ENCODE peak calls at places on chromosomes 12 and 14, in five cellular contexts. G is NCI-H2081 treated with DMSO at 0.1 percent for 48 hours, V is BJ, U is MCF 10A, Q is heart left ventricle. W is an unnamed sample.

GRCh38 chr14:83164591-83164990 is 1630.9 kb upstream of the SEL1L start:
- DNase-seq in G (no peak), V (no peak), U (no peak), Q (no peak), W (no peak)

GRCh38 chr14:68794130-68794855 is 1.4 kb upstream of the ZFP36L1 start:
- DNase-seq in G (no peak), V (peak), U (peak), Q (peak), W (no peak)

GRCh38 chr14:98926802-98927201 is 345.2 kb downstream of the BCL11B start:
- DNase-seq in G (no peak), V (no peak), U (peak), Q (no peak), W (no peak)

GRCh38 chr14:65057704-65058103 is 44.6 kb downstream of the MAX start:
- DNase-seq in G (no peak), V (no peak), U (no peak), Q (no peak), W (no peak)

GRCh38 chr14:35883677-35884293 is 57.6 kb downstream of the BRMS1L start:
- DNase-seq in G (no peak), V (no peak), U (peak), Q (no peak), W (no peak)

GRCh38 chr14:101173698-101174521 is 270.4 kb upstream of the RTL1 start:
- DNase-seq in G (no peak), V (no peak), U (no peak), Q (no peak), W (no peak)

GRCh38 chr12:58915634-58916033 is 4.7 kb downstream of the LRIG3 start:
- DNase-seq in G (peak), V (peak), U (peak), Q (peak), W (no peak)

GRCh38 chr12:70822431-70822830 is 98.1 kb downstream of the PTPRR start:
- DNase-seq in G (no peak), V (no peak), U (no peak), Q (no peak), W (no peak)

GRCh38 chr12:49540229-49541139 is 1.7 kb downstream of the KCNH3 start:
- DNase-seq in G (no peak), V (no peak), U (no peak), Q (no peak), W (no peak)

GRCh38 chr14:104011824-104012517 is 69.6 kb upstream of the RD3L start:
- DNase-seq in G (no peak), V (no peak), U (peak), Q (peak), W (no peak)

GRCh38 chr14:90666571-90666970 is 149.7 kb downstream of the TTC7B start:
- DNase-seq in G (no peak), V (peak), U (no peak), Q (no peak), W (no peak)

GRCh38 chr14:21686468-21686867 is 12.8 kb upstream of the OR4E1 start:
- DNase-seq in G (no peak), V (no peak), U (no peak), Q (no peak), W (no peak)

GRCh38 chr12:38771871-38772270 is 133.5 kb downstream of the CPNE8 start:
- DNase-seq in G (no peak), V (no peak), U (peak), Q (no peak), W (no peak)

GRCh38 chr14:96096639-96097610 is 57.8 kb downstream of the C14orf132 start:
- DNase-seq in G (no peak), V (no peak), U (no peak), Q (no peak), W (no peak)

GRCh38 chr12:131850856-131851559 is 22.8 kb downstream of the MMP17 start:
- DNase-seq in G (no peak), V (no peak), U (no peak), Q (no peak), W (no peak)

GRCh38 chr12:47828967-47829482 is 9.3 kb upstream of the HDAC7 start:
- DNase-seq in G (no peak), V (no peak), U (peak), Q (peak), W (no peak)

GRCh38 chr14:89615421-89615820 is 198.4 kb upstream of the FOXN3 start:
- DNase-seq in G (no peak), V (no peak), U (no peak), Q (no peak), W (no peak)

GRCh38 chr14:69614592-69614991 is 3.2 kb downstream of the SUSD6 start:
- DNase-seq in G (no peak), V (no peak), U (no peak), Q (peak), W (no peak)

GRCh38 chr14:100069161-100069800 is 4.1 kb downstream of the EVL start:
- DNase-seq in G (no peak), V (no peak), U (no peak), Q (no peak), W (no peak)

GRCh38 chr12:123757555-123757954 is 4.5 kb upstream of the DNAH10 start:
- DNase-seq in G (no peak), V (no peak), U (peak), Q (no peak), W (no peak)

GRCh38 chr12:127293507-127294310 is 973.3 kb upstream of the TMEM132C start:
- DNase-seq in G (no peak), V (no peak), U (peak), Q (peak), W (peak)

GRCh38 chr14:91126761-91127160 is 12.9 kb downstream of the DGLUCY start:
- DNase-seq in G (no peak), V (no peak), U (no peak), Q (peak), W (no peak)

GRCh38 chr14:53509227-53509822 is 356.2 kb upstream of the DDHD1 start:
- DNase-seq in G (no peak), V (peak), U (peak), Q (peak), W (no peak)

GRCh38 chr14:57089901-57090300 is 178.8 kb downstream of the EXOC5 start:
- DNase-seq in G (peak), V (no peak), U (no peak), Q (no peak), W (no peak)

GRCh38 chr14:66369157-66369706 is 116.9 kb upstream of the CCDC196 start:
- DNase-seq in G (no peak), V (no peak), U (no peak), Q (no peak), W (no peak)

GRCh38 chr12:52085682-52086180 is 6.2 kb downstream of the SMIM41 start:
- DNase-seq in G (no peak), V (no peak), U (no peak), Q (no peak), W (no peak)

GRCh38 chr12:14138495-14138894 is 157.1 kb upstream of the GRIN2B start:
- DNase-seq in G (no peak), V (no peak), U (peak), Q (no peak), W (no peak)

GRCh38 chr12:46617167-46617566 is 208.6 kb downstream of the SLC38A4 start:
- DNase-seq in G (no peak), V (peak), U (peak), Q (peak), W (no peak)

GRCh38 chr12:113222730-113223531 is 1.7 kb downstream of the TPCN1 start:
- DNase-seq in G (peak), V (peak), U (peak), Q (peak), W (no peak)

GRCh38 chr12:95633049-95633545 is 81.8 kb upstream of the USP44 start:
- DNase-seq in G (no peak), V (peak), U (peak), Q (peak), W (no peak)

GRCh38 chr14:93008381-93008780 is 85.4 kb downstream of the CHGA start:
- DNase-seq in G (no peak), V (no peak), U (peak), Q (peak), W (no peak)

GRCh38 chr14:65423986-65424385 is 11.5 kb downstream of the FUT8 start:
- DNase-seq in G (no peak), V (no peak), U (no peak), Q (no peak), W (no peak)